ENCODE peak calls at places on chromosomes 16 and 17, in six cellular contexts. R, H, O, V, L and S are unnamed samples.

GRCh38 chr17:32794533-32795246 is 82.2 kb downstream of the MYO1D start:
- DNase-seq in V (no peak), R (no peak), H (no peak), L (peak; percentile 62), O (no peak), S (no peak)

GRCh38 chr17:44279586-44280344 is 11.8 kb upstream of the SLC4A1 start:
- DNase-seq in L (peak; percentile 66), R (peak; percentile 87), H (no peak), V (peak; percentile 86), O (peak; percentile 96), S (peak; percentile 91)

GRCh38 chr17:78039581-78039980 is 81.1 kb downstream of the TNRC6C start:
- DNase-seq in H (no peak), V (no peak), R (no peak), O (no peak), L (no peak), S (no peak)

GRCh38 chr16:49693445-49693844 is 162.5 kb downstream of the ZNF423 start:
- DNase-seq in V (no peak), L (no peak), O (no peak), H (no peak), R (no peak), S (no peak)

GRCh38 chr17:58913971-58914769 is 158.5 kb downstream of the PPM1E start:
- DNase-seq in R (no peak), V (peak; percentile 92), O (peak; percentile 53), L (no peak), H (no peak), S (no peak)

GRCh38 chr16:12628526-12628925 is 175.2 kb downstream of the CPPED1 start:
- DNase-seq in H (no peak), L (no peak), V (no peak), R (no peak), O (no peak), S (no peak)

GRCh38 chr17:42632949-42633444 is 23.5 kb downstream of the TUBG1 start:
- DNase-seq in V (no peak), O (no peak), R (no peak), H (no peak), L (no peak), S (no peak)

GRCh38 chr16:12509121-12509520 is 294.6 kb downstream of the CPPED1 start:
- DNase-seq in V (no peak), R (peak; percentile 40), O (no peak), H (no peak), L (no peak), S (peak; percentile 57)

GRCh38 chr17:40301315-40301714 is 7.7 kb upstream of the RARA start:
- DNase-seq in V (no peak), O (no peak), L (no peak), R (no peak), H (no peak), S (no peak)

GRCh38 chr17:6070280-6070894 is at the start of gene WSCD1:
- DNase-seq in R (no peak), V (no peak), L (peak; percentile 24), O (peak; percentile 24), H (no peak), S (no peak)

GRCh38 chr17:48382989-48383388 is 47.0 kb downstream of the SKAP1 start:
- DNase-seq in L (no peak), R (no peak), V (no peak), H (no peak), O (peak; percentile 43), S (no peak)

GRCh38 chr17:55437165-55437605 is 15.6 kb upstream of the MMD start:
- DNase-seq in R (no peak), H (no peak), O (no peak), V (no peak), L (no peak), S (no peak)

GRCh38 chr17:58703137-58703846 is 10.9 kb downstream of the RAD51C start:
- DNase-seq in V (peak; percentile 42), O (peak; percentile 55), R (no peak), L (no peak), H (no peak), S (no peak)

GRCh38 chr17:32484628-32485027 is 2.2 kb upstream of the CDK5R1 start:
- DNase-seq in H (no peak), L (no peak), O (no peak), R (peak; percentile 39), V (no peak), S (no peak)

GRCh38 chr16:49889725-49890397 is 33.9 kb upstream of the ZNF423 start:
- DNase-seq in V (peak; percentile 22), L (no peak), R (no peak), O (no peak), H (no peak), S (no peak)

GRCh38 chr17:79518330-79519151 is 92.3 kb downstream of the RBFOX3 start:
- DNase-seq in H (no peak), V (no peak), R (no peak), L (no peak), O (no peak), S (no peak)

GRCh38 chr17:61406871-61407210 is 7.2 kb downstream of the TBX2 start:
- DNase-seq in L (no peak), O (no peak), H (no peak), V (peak; percentile 24), R (peak; percentile 39), S (peak; percentile 21)

GRCh38 chr17:64491995-64492394 is 4.9 kb downstream of the POLG2 start:
- DNase-seq in O (peak; percentile 49), L (no peak), H (no peak), V (peak; percentile 67), R (no peak), S (no peak)

GRCh38 chr17:3513305-3514035 is 37.7 kb downstream of the ASPA start:
- DNase-seq in H (no peak), L (no peak), R (no peak), O (no peak), V (peak; percentile 7), S (no peak)

GRCh38 chr17:57401556-57402488 is 145.5 kb downstream of the MSI2 start:
- DNase-seq in R (no peak), L (no peak), H (no peak), V (no peak), O (no peak), S (no peak)

GRCh38 chr17:63140255-63140654 is 174.2 kb downstream of the TANC2 start:
- DNase-seq in O (peak; percentile 66), V (peak; percentile 67), R (no peak), H (no peak), L (no peak), S (peak; percentile 50)

GRCh38 chr16:29994613-29995329 is 646 bp downstream of the HIRIP3 start:
- DNase-seq in R (peak; percentile 90), L (peak; percentile 89), O (peak; percentile 50), H (peak; percentile 66), V (no peak), S (peak; percentile 66)

GRCh38 chr16:66502020-66502913 is 47.7 kb downstream of the TK2 start:
- DNase-seq in L (no peak), R (peak; percentile 87), O (peak; percentile 46), V (peak; percentile 67), H (no peak), S (peak; percentile 49)

GRCh38 chr17:42849451-42850157 is 1.4 kb upstream of the AOC3 start:
- DNase-seq in L (no peak), O (no peak), R (no peak), H (no peak), V (no peak), S (no peak)

GRCh38 chr16:5382484-5382883 is 284.9 kb upstream of the EEF2KMT start:
- DNase-seq in L (no peak), R (no peak), O (no peak), H (no peak), V (no peak), S (no peak)

GRCh38 chr16:19607610-19608280 is 52.2 kb downstream of the VPS35L start:
- DNase-seq in V (no peak), H (no peak), O (no peak), R (no peak), L (no peak), S (no peak)

GRCh38 chr17:80331820-80332219 is 71.2 kb downstream of the RNF213 start:
- DNase-seq in L (no peak), H (no peak), V (no peak), R (peak; percentile 4), O (no peak), S (no peak)

GRCh38 chr16:50066482-50067289 is 916 bp downstream of the HEATR3 start:
- DNase-seq in O (no peak), R (no peak), V (no peak), L (no peak), H (no peak), S (no peak)

GRCh38 chr17:77535892-77536291 is 395.1 kb downstream of the SEC14L1 start:
- DNase-seq in R (no peak), L (no peak), O (no peak), H (no peak), V (no peak), S (peak; percentile 59)

GRCh38 chr17:50219939-50220465 is 18.6 kb upstream of the COL1A1 start:
- DNase-seq in O (peak; percentile 92), R (no peak), L (no peak), V (peak; percentile 74), H (no peak), S (no peak)

GRCh38 chr16:14150796-14151195 is 79.7 kb downstream of the MRTFB start:
- DNase-seq in R (no peak), O (peak; percentile 30), L (no peak), H (no peak), V (no peak), S (no peak)
- H3K27ac ChIP-seq in R (no peak overlapping the region), O (no peak overlapping the region), L (no peak overlapping the region), H (no peak overlapping the region), V (no peak overlapping the region), S (no peak overlapping the region)

GRCh38 chr16:91484-91883 is 13.5 kb downstream of the MPG start:
- DNase-seq in V (peak; percentile 68), L (no peak), H (no peak), O (no peak), R (no peak), S (no peak)
- H3K27ac ChIP-seq in V (no peak overlapping the region), L (no peak overlapping the region), H (no peak overlapping the region), O (no peak overlapping the region), R (peak overlapping the region; percentile 6), S (no peak overlapping the region)

GRCh38 chr16:81488687-81489411 is 44.2 kb downstream of the CMIP start:
- DNase-seq in R (no peak), L (no peak), O (no peak), H (no peak), V (no peak), S (no peak)
- H3K27ac ChIP-seq in R (no peak overlapping the region), L (no peak overlapping the region), O (no peak overlapping the region), H (no peak overlapping the region), V (no peak overlapping the region), S (no peak overlapping the region)

DNA sequence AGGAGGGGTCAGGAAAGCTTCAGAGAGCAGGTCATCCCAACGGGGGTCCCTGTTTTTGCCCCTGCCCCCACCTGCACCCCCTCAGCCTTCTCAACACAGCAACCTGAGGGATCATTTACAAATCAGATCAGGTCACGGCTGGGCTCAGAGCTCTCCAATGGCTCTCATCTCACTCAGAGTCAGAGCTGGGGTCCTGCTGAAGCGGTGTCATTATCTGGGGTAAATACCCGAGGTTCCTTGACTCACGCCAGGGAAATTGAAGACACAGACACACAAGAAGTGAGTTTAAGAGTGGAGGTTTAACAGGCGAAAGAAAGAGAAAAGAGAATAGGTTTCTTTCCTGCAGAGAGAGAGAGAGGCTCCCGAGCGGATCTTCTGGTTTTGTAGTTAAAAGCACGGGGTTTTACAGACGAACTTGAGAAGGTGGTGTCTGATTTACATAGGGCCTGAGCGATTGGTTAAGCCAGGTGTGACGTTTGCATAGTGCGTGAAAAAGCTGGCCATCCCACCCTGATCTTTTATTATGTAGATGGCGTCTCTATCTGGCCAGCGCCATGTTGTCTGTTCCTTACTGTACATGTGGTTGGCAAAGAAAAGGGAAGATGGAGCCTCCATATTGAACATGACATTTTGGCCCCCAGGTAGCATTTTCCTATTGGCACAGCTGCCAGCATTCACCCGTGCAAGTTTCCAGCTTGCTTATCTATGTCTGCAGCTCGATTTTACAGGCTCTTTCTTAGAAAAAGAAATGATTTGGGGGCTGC is 51.4 kb downstream of the WSB1 start:
- DNase-seq in H (no peak), O (peak; percentile 29), V (peak; percentile 56), R (no peak), L (no peak), S (peak; percentile 48)
- H3K27ac ChIP-seq in H (no peak overlapping the region), O (no peak overlapping the region), V (no peak overlapping the region), R (no peak overlapping the region), L (no peak overlapping the region), S (no peak overlapping the region)